ENCODE peak calls at places on chromosome 10, in eight cellular contexts. E is AG09319, D is GM13977, Y is AG04449, C is upper lobe of left lung, U is IMR-90, P is left ventricle myocardium inferior, R is psoas muscle. B is an unnamed sample.

GRCh38 chr10:110576220-110576619 is 8.7 kb downstream of the SMC3 start:
- DNase-seq in E (peak), D (no peak), Y (no peak), C (no peak), U (peak), P (no peak), R (no peak), B (no peak)

GRCh38 chr10:28479366-28479765 is 53.6 kb upstream of the WAC start:
- DNase-seq in E (no peak), D (no peak), Y (no peak), C (no peak), U (no peak), P (no peak), R (no peak), B (no peak)

GRCh38 chr10:12608761-12609160 is 259.4 kb downstream of the CAMK1D start:
- DNase-seq in E (no peak), D (no peak), Y (no peak), C (no peak), U (no peak), P (no peak), R (no peak), B (no peak)

GRCh38 chr10:43396061-43396927 is 12.7 kb downstream of the HNRNPF start:
- DNase-seq in E (no peak), D (peak), Y (no peak), C (peak), U (peak), P (peak), R (peak), B (peak)

GRCh38 chr10:126373982-126374381 is 14.3 kb downstream of the ADAM12 start:
- DNase-seq in E (no peak), D (no peak), Y (no peak), C (no peak), U (peak), P (no peak), R (no peak), B (no peak)

GRCh38 chr10:125951290-125951689 is 54.9 kb downstream of the FANK1 start:
- DNase-seq in E (no peak), D (no peak), Y (no peak), C (no peak), U (no peak), P (no peak), R (no peak), B (no peak)

GRCh38 chr10:43371418-43371817 is at the start of gene FXYD4:
- DNase-seq in E (no peak), D (no peak), Y (no peak), C (peak), U (no peak), P (no peak), R (no peak), B (no peak)

GRCh38 chr10:95478935-95479334 is 82.2 kb downstream of the SORBS1 start:
- DNase-seq in E (no peak), D (no peak), Y (no peak), C (no peak), U (no peak), P (no peak), R (peak), B (no peak)

GRCh38 chr10:35300063-35300699 is 36.1 kb upstream of the CCNY start:
- DNase-seq in E (peak), D (peak), Y (no peak), C (peak), U (peak), P (peak), R (peak), B (no peak)

GRCh38 chr10:77431980-77432379 is 205.6 kb downstream of the KCNMA1 start:
- DNase-seq in E (no peak), D (no peak), Y (no peak), C (no peak), U (no peak), P (no peak), R (no peak), B (no peak)

GRCh38 chr10:44747593-44748172 is 163.5 kb upstream of the TMEM72 start:
- DNase-seq in E (no peak), D (no peak), Y (no peak), C (no peak), U (no peak), P (no peak), R (no peak), B (no peak)

GRCh38 chr10:33483124-33483794 is 148.8 kb upstream of the NRP1 start:
- DNase-seq in E (no peak), D (no peak), Y (no peak), C (no peak), U (peak), P (no peak), R (no peak), B (no peak)

GRCh38 chr10:6637053-6637452 is 57.0 kb upstream of the PRKCQ start:
- DNase-seq in E (no peak), D (no peak), Y (no peak), C (no peak), U (no peak), P (no peak), R (peak), B (no peak)

GRCh38 chr10:92965314-92965713 is 95.3 kb upstream of the CYP26C1 start:
- DNase-seq in E (peak), D (peak), Y (no peak), C (no peak), U (peak), P (no peak), R (no peak), B (no peak)

GRCh38 chr10:129901389-129902045 is 62.6 kb downstream of the EBF3 start:
- DNase-seq in E (no peak), D (no peak), Y (no peak), C (no peak), U (no peak), P (no peak), R (no peak), B (no peak)

GRCh38 chr10:99560277-99561126 is 27.8 kb downstream of the NKX2-3 start:
- DNase-seq in E (peak), D (no peak), Y (no peak), C (peak), U (peak), P (no peak), R (no peak), B (peak)

GRCh38 chr10:59719374-59719773 is 9.7 kb upstream of the SLC16A9 start:
- DNase-seq in E (no peak), D (no peak), Y (no peak), C (no peak), U (no peak), P (no peak), R (no peak), B (no peak)
- TF ChIP-seq CTCF in E (no peak), D (no peak), Y (no peak), C (no peak), U (no peak), P (no peak), R (peak), B (peak)

DNA sequence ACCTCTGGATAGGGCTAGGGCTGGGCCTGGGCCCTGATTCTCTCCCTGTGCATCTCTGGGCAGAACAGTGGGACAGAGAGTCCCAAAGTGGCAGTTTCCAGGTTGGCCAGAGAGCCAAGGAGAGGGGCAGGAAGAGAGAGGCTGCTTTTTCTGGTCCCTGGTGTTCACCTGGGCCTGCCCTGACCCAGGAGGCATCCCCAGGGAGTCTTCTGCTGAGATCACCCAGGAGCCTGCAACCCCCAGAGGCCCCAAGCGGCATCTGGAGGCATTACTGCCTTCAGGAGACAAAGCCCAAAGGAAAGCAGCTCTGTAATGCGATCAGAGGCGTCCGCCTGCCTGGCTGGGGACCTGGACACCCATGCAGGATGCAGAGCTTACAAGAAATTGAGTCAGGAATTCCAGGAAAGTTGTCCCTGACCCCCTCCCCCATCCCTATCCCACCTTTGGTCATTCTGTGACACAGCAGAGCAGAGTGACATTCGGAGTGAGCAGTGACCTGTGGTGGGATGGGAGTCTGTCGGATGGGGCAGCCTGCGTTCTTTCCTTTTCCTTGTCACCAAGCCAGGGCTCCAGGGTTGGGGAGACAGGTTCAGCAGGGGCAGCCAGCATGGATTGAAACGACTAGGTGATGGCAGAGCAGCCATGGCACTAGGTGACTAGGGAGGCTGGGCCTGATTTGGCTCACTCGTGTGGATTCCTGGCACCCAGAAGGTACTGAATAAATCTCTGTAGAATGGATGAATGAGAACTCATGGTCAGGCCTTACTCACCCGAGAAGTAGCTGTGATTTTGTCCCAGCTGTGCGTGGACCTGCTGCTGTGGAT is 10.4 kb downstream of the UNC5B start:
- DNase-seq in E (no peak), D (no peak), Y (no peak), C (peak), U (peak), P (no peak), R (no peak), B (no peak)
- TF ChIP-seq CTCF in E (no peak), D (peak), Y (no peak), C (no peak), U (no peak), P (no peak), R (no peak), B (peak)

GRCh38 chr10:24991298-24991697 is 24.7 kb downstream of the ENKUR start:
- DNase-seq in E (no peak), D (no peak), Y (no peak), C (no peak), U (no peak), P (no peak), R (no peak), B (no peak)

GRCh38 chr10:24993237-24993958 is 22.6 kb downstream of the ENKUR start:
- DNase-seq in E (no peak), D (no peak), Y (no peak), C (no peak), U (no peak), P (no peak), R (no peak), B (no peak)

GRCh38 chr10:24988831-24989769 is 26.9 kb downstream of the ENKUR start:
- DNase-seq in E (no peak), D (no peak), Y (no peak), C (no peak), U (no peak), P (no peak), R (no peak), B (no peak)

GRCh38 chr10:24992512-24993133 is 23.3 kb downstream of the ENKUR start:
- DNase-seq in E (no peak), D (no peak), Y (no peak), C (no peak), U (no peak), P (no peak), R (no peak), B (no peak)

GRCh38 chr10:24989867-24990266 is 26.1 kb downstream of the ENKUR start:
- DNase-seq in E (no peak), D (no peak), Y (no peak), C (no peak), U (peak), P (no peak), R (no peak), B (no peak)
- TF ChIP-seq CTCF in E (peak), D (no peak), Y (no peak), C (no peak), U (peak), P (peak), R (peak), B (no peak)

GRCh38 chr10:73946253-73947145 is 35.6 kb downstream of the PLAU start:
- DNase-seq in E (no peak), D (no peak), Y (no peak), C (no peak), U (no peak), P (no peak), R (no peak), B (no peak)
- TF ChIP-seq CTCF in E (no peak), D (no peak), Y (no peak), C (no peak), U (no peak), P (no peak), R (no peak), B (no peak)